ENCODE peak calls at places on chromosomes 11 and 22, in four cellular contexts. K is lower leg skin, I is A673, S is HCT116. C is an unnamed sample.

GRCh38 chr11:5103066-5103465 is 33.7 kb downstream of the OR52E1 start:
- DNase-seq in I (no peak), K (no peak), S (no peak), C (no peak)

GRCh38 chr11:118883368-118884071 is at the start of gene CXCR5:
- DNase-seq in K (no peak), S (no peak), I (no peak), C (no peak)

GRCh38 chr22:29385305-29385704 is 3.1 kb downstream of the AP1B1 start:
- DNase-seq in S (no peak), K (no peak), I (no peak), C (peak; percentile 15)

GRCh38 chr11:124070906-124071621 is 29.9 kb upstream of the OR10G7 start:
- DNase-seq in I (peak; percentile 86), S (peak; percentile 63), K (peak; percentile 31), C (no peak)

GRCh38 chr11:9916480-9916879 is 252.6 kb downstream of the SWAP70 start:
- DNase-seq in S (no peak), I (no peak), K (no peak), C (no peak)

GRCh38 chr11:32145282-32145681 is 54.4 kb downstream of the RCN1 start:
- DNase-seq in S (no peak), I (no peak), K (no peak), C (no peak)

GRCh38 chr11:61891331-61892084 is at the start of gene FADS3:
- DNase-seq in K (peak; percentile 67), I (peak; percentile 78), S (peak; percentile 68), C (peak; percentile 96)

GRCh38 chr11:65316979-65317786 is 2.5 kb downstream of the CDC42EP2 start:
- DNase-seq in I (peak; percentile 43), K (peak; percentile 63), S (peak; percentile 55), C (peak; percentile 77)

GRCh38 chr22:39518996-39519680 is 1.2 kb upstream of the ATF4 start:
- DNase-seq in K (no peak), S (no peak), I (peak; percentile 62), C (no peak)

DNA sequence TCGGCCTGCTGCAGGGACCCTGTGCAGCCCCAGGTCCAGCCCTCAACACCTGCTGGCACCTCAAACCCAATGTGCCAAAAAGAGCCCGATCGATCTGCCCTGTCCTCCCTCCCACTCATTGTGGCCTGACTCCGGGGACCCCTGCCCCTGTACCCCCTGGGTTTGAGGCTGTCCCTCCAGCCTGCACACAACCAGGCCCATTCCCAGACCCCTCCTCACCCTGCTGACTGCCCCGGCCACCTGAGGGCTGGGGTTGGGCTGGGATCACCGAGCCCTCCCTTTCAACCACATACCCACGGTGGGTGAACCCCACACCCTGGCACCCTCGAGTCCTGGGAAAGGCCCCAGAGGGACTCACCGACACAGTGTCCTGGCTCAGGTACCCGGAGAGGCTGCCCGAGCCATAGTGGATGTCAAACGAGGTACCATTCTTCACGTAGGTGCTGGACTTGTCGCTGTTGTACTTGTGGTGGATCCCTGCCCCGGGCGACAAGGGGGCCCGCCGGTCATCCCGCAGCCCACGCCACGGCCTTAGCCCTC is 5.0 kb downstream of the CTSD start:
- DNase-seq in I (no peak), K (no peak), S (no peak), C (no peak)
- H3K4me3 ChIP-seq in I (no peak overlapping the region), K (no peak overlapping the region), S (no peak overlapping the region), C (no peak overlapping the region)

GRCh38 chr11:2533642-2534115 is 88.9 kb downstream of the KCNQ1 start:
- DNase-seq in S (peak; percentile 63), K (peak; percentile 56), I (peak; percentile 9), C (no peak)
- H3K4me3 ChIP-seq in S (peak overlapping the region; percentile 65), K (no peak overlapping the region), I (no peak overlapping the region), C (no peak overlapping the region)

GRCh38 chr22:48574776-48575566 is 1252.7 kb downstream of the BRD1 start:
- DNase-seq in I (peak; percentile 87), K (no peak), S (no peak), C (no peak)
- H3K4me3 ChIP-seq in I (peak overlapping the region; percentile 61), K (no peak overlapping the region), S (no peak overlapping the region), C (peak overlapping the region; percentile 33)

DNA sequence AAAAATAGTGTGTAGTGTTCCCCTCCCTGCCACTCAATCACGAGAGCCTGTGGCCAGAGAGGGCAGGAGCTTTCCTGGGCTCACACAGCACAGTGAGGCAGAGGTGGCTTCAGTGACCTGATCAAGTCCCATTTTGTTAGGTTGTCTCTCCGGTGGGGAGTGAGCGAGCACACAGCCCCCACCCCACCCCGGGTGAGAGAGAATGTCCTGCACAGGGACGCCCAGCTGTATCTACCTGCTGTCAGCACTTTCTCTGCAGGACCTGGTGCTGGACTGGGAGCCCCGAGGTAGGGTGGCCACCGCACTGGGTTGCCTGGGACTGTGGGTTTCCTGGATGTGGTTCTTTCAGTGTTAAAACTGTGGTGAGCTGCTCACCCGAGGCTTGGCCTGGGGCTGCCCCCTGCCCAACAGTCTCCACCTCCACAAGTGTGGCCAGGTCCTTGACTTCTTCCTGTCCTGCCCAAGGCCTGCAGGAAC is 6.1 kb downstream of the CAPN5 start:
- DNase-seq in I (no peak), S (no peak), K (no peak), C (no peak)
- H3K4me3 ChIP-seq in I (no peak overlapping the region), S (no peak overlapping the region), K (no peak overlapping the region), C (peak overlapping the region; percentile 9)

DNA sequence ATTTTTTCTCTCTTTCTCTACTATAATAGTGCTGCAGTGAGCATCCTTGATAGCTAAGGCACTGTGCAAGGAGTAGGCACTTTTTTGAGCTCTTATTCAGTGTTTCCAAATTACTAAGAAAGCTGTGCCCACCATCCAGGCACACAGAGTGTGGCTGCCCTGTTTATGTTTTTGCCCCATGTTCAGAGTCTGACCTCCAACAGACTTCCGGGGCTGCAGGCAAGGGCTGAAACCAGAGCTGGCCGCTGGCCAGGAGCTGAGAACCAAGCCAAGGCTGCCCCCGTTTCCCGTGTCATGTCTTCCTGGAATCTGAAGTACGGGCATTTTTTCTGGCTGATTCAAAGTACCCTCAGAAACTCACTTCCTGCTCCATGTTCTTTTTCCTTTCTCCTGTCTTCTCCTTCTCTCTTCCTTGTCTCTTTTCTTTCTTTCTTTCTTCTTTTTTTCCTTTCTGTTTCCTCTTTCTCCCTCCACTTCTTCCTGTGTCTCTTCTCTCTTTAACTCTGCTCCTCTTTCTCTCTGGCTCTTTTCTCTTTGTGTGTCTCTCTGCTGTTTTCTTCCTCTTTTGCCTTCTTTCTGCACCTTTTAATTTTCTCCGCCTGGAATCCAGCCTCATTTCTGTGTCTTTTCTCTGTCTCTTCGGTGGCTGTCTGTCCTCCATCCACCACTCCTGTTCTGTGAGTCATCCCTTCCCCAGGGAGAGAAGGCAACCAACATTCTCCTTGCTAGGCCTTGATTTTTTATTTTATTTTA is 17.0 kb upstream of the KCTD14 start:
- DNase-seq in S (no peak), I (peak; percentile 81), K (peak; percentile 35), C (peak; percentile 86)
- H3K4me3 ChIP-seq in S (peak overlapping the region; percentile 48), I (no peak overlapping the region), K (no peak overlapping the region), C (no peak overlapping the region)

GRCh38 chr22:42035256-42035655 is 35.4 kb downstream of the NAGA start:
- DNase-seq in K (no peak), S (no peak), I (no peak), C (no peak)

GRCh38 chr22:42039271-42039670 is 31.3 kb downstream of the NAGA start:
- DNase-seq in S (no peak), I (no peak), K (no peak), C (no peak)

GRCh38 chr22:42033263-42034181 is 34.9 kb downstream of the WBP2NL start:
- DNase-seq in I (no peak), K (no peak), S (no peak), C (no peak)
- H3K4me3 ChIP-seq in I (no peak overlapping the region), K (no peak overlapping the region), S (no peak overlapping the region), C (no peak overlapping the region)

DNA sequence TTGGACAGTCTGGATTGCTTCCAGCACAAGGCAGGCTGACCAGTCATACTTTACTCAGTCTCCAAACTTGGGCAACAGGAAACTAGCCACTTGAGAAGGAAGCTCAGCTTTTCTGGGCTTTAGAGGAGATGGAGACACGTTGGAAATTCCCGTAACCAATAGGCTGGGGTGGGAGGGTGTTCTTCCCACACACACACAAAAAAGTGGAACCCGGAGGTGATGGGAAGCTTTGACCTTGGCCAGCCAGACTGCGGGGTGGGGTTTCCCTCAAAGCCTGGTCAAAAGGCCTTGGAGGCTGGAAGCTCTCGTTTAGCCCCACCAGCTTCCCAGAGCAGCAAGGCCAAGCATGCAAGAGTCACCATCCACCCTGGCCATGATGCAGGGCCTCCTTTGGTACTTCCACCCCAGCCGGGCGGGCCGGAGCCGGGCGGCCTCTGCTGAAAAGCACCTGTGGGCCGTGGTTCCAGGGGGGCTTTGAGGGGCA is 126.2 kb downstream of the BCR start:
- DNase-seq in K (no peak), I (no peak), S (no peak), C (no peak)
- H3K4me3 ChIP-seq in K (no peak overlapping the region), I (no peak overlapping the region), S (no peak overlapping the region), C (no peak overlapping the region)

GRCh38 chr11:117313828-117314768 is 2.0 kb downstream of the BACE1 start:
- DNase-seq in I (no peak), S (no peak), K (no peak), C (no peak)
- H3K4me3 ChIP-seq in I (no peak overlapping the region), S (no peak overlapping the region), K (no peak overlapping the region), C (peak overlapping the region; percentile 80)

GRCh38 chr11:133086518-133086917 is 445.8 kb downstream of the OPCML start:
- DNase-seq in S (no peak), K (no peak), I (no peak), C (no peak)

GRCh38 chr11:133081020-133081419 is 451.3 kb downstream of the OPCML start:
- DNase-seq in I (no peak), K (no peak), S (no peak), C (no peak)

GRCh38 chr11:133082453-133082781 is 449.9 kb downstream of the OPCML start:
- DNase-seq in K (peak; percentile 43), I (peak; percentile 42), S (no peak), C (no peak)

GRCh38 chr11:133081730-133082452 is 450.4 kb downstream of the OPCML start:
- DNase-seq in S (no peak), K (no peak), I (no peak), C (no peak)

GRCh38 chr11:133082851-133083488 is 449.3 kb downstream of the OPCML start:
- DNase-seq in I (peak; percentile 74), S (no peak), K (no peak), C (no peak)
- H3K4me3 ChIP-seq in I (peak overlapping the region; percentile 23), S (no peak overlapping the region), K (no peak overlapping the region), C (peak overlapping the region; percentile 57)

C was measured in ascending aorta.